ENCODE peak calls at places on chromosomes 2 and 18, in five cellular contexts. U is left ventricle myocardium inferior, A is pancreas, L is spleen, X is fibroblast of the aortic adventitia. R is an unnamed sample.

GRCh38 chr2:203551653-203552250 is 16.7 kb upstream of the RAPH1 start:
- DNase-seq in U (no peak), A (no peak), L (no peak), X (peak; percentile 41), R (no peak)

GRCh38 chr2:101120124-101120996 is 30.8 kb downstream of the TBC1D8 start:
- DNase-seq in U (peak; percentile 80), A (peak; percentile 73), L (no peak), X (peak; percentile 41), R (peak; percentile 88)

GRCh38 chr2:10924859-10925258 is 13.1 kb downstream of the KCNF1 start:
- DNase-seq in U (no peak), A (peak; percentile 49), L (peak; percentile 59), X (no peak), R (no peak)

GRCh38 chr2:46815121-46815802 is 100.3 kb downstream of the MCFD2 start:
- DNase-seq in U (no peak), A (no peak), L (peak; percentile 24), X (no peak), R (peak; percentile 87)

GRCh38 chr18:43932140-43932539 is 654.9 kb upstream of the SYT4 start:
- DNase-seq in U (no peak), A (no peak), L (no peak), X (no peak), R (no peak)

GRCh38 chr2:191565647-191566198 is 112.2 kb upstream of the NABP1 start:
- DNase-seq in U (no peak), A (no peak), L (no peak), X (no peak), R (no peak)

GRCh38 chr2:96084006-96084857 is 32.1 kb downstream of the ADRA2B start:
- DNase-seq in U (peak; percentile 11), A (peak; percentile 44), L (peak; percentile 68), X (no peak), R (no peak)

GRCh38 chr18:50268022-50268747 is 1.9 kb upstream of the CFAP53 start:
- DNase-seq in U (peak; percentile 89), A (peak; percentile 85), L (peak; percentile 97), X (peak; percentile 48), R (peak; percentile 85)

GRCh38 chr2:197294260-197294659 is 16.3 kb downstream of the ANKRD44 start:
- DNase-seq in U (no peak), A (no peak), L (no peak), X (no peak), R (no peak)

GRCh38 chr2:106108351-106108750 is 85.8 kb downstream of the UXS1 start:
- DNase-seq in U (no peak), A (no peak), L (no peak), X (peak; percentile 51), R (peak; percentile 26)

GRCh38 chr2:176540995-176541394 is 271.8 kb downstream of the MTX2 start:
- DNase-seq in U (no peak), A (no peak), L (no peak), X (no peak), R (no peak)

R was measured in lung microvascular endothelial cell.